ENCODE peak calls at places on chromosomes 2 and 18, in four cellular contexts. C is CD4-positive, alpha-beta memory T cell; X is mesothelial cell of epicardium; T is transverse colon. E is an unnamed sample.

GRCh38 chr2:218716070-218716469 is 5.4 kb downstream of the TTLL4 start:
- DNase-seq in C (no peak), X (no peak), T (no peak), E (no peak)

GRCh38 chr2:218229239-218229638 is 12.2 kb downstream of the ARPC2 start:
- DNase-seq in C (peak), X (no peak), T (no peak), E (peak)

GRCh38 chr2:38580237-38580636 is 22.5 kb downstream of the HNRNPLL start:
- DNase-seq in C (no peak), X (no peak), T (no peak), E (no peak)

GRCh38 chr2:232139786-232140562 is 178.5 kb downstream of the DIS3L2 start:
- DNase-seq in C (no peak), X (no peak), T (no peak), E (no peak)

GRCh38 chr2:647691-648231 is 29.4 kb downstream of the TMEM18 start:
- DNase-seq in C (no peak), X (no peak), T (no peak), E (no peak)

GRCh38 chr2:69223759-69224494 is 163.1 kb downstream of the GFPT1 start:
- DNase-seq in C (no peak), X (no peak), T (no peak), E (no peak)

GRCh38 chr2:172471168-172471567 is 43.8 kb downstream of the ITGA6 start:
- DNase-seq in C (no peak), X (no peak), T (no peak), E (no peak)

GRCh38 chr2:72963423-72964145 is 46.3 kb downstream of the EMX1 start:
- DNase-seq in C (no peak), X (no peak), T (no peak), E (no peak)

GRCh38 chr18:62521588-62521987 is 1.2 kb upstream of the ZCCHC2 start:
- DNase-seq in C (no peak), X (no peak), T (no peak), E (no peak)

GRCh38 chr18:63697261-63697660 is 5.5 kb upstream of the SERPINB11 start:
- DNase-seq in C (no peak), X (no peak), T (no peak), E (no peak)

GRCh38 chr2:71702071-71702970 is 249.0 kb downstream of the DYSF start:
- DNase-seq in C (no peak), X (no peak), T (no peak), E (no peak)

GRCh38 chr2:198444800-198445287 is 640.5 kb downstream of the PLCL1 start:
- DNase-seq in C (no peak), X (no peak), T (no peak), E (no peak)

GRCh38 chr2:219078126-219078525 is 17.4 kb upstream of the IHH start:
- DNase-seq in C (no peak), X (no peak), T (no peak), E (no peak)

GRCh38 chr18:68763082-68763481 is 34.8 kb upstream of the CCDC102B start:
- DNase-seq in C (no peak), X (no peak), T (no peak), E (no peak)

GRCh38 chr2:120887844-120888243 is 152.2 kb downstream of the GLI2 start:
- DNase-seq in C (no peak), X (no peak), T (no peak), E (no peak)

GRCh38 chr2:223654384-223654915 is 52.3 kb upstream of the SCG2 start:
- DNase-seq in C (no peak), X (no peak), T (no peak), E (no peak)

GRCh38 chr2:61471905-61472805 is 1.3 kb upstream of the USP34 start:
- DNase-seq in C (peak), X (no peak), T (peak), E (no peak)

GRCh38 chr18:79510046-79510685 is 114.4 kb downstream of the NFATC1 start:
- DNase-seq in C (no peak), X (no peak), T (no peak), E (no peak)

GRCh38 chr2:148021059-148021985 is at the start of gene MBD5:
- DNase-seq in C (peak), X (peak), T (peak), E (no peak)

GRCh38 chr18:9631814-9632496 is 17.6 kb upstream of the PPP4R1 start:
- DNase-seq in C (no peak), X (no peak), T (no peak), E (no peak)

GRCh38 chr2:70094171-70094977 is 7.1 kb downstream of the PCBP1 start:
- DNase-seq in C (no peak), X (no peak), T (no peak), E (no peak)

GRCh38 chr2:65386340-65386739 is 46.1 kb downstream of the SPRED2 start:
- DNase-seq in C (no peak), X (no peak), T (no peak), E (no peak)

GRCh38 chr18:55100817-55101457 is 141.7 kb upstream of the CCDC68 start:
- DNase-seq in C (no peak), X (no peak), T (no peak), E (no peak)

GRCh38 chr2:61928816-61929471 is 23.5 kb downstream of the COMMD1 start:
- DNase-seq in C (no peak), X (no peak), T (no peak), E (no peak)

GRCh38 chr2:25341031-25341727 is 546 bp downstream of the DNMT3A start:
- DNase-seq in C (no peak), X (peak), T (peak), E (no peak)

GRCh38 chr18:67951166-67951565 is 434.6 kb upstream of the DSEL start:
- DNase-seq in C (no peak), X (no peak), T (no peak), E (no peak)

E was measured in naive thymus-derived CD4-positive, alpha-beta T cell.